ENCODE peak calls at places on chromosome 16, in six cellular contexts. L is right lobe of liver, P is testis, D is IMR-90, V is ovary, S is tibial nerve. K is an unnamed sample.

GRCh38 chr16:8675183-8676159 is 1.1 kb downstream of the ABAT start:
- DNase-seq in L (peak), P (peak), D (no peak), V (peak), S (no peak), K (no peak)

GRCh38 chr16:81571592-81572230 is 127.1 kb downstream of the CMIP start:
- DNase-seq in L (no peak), P (no peak), D (no peak), V (no peak), S (no peak), K (no peak)

GRCh38 chr16:49608801-49609200 is 235.2 kb downstream of the C16orf78 start:
- DNase-seq in L (peak), P (peak), D (peak), V (no peak), S (no peak), K (no peak)

GRCh38 chr16:19417640-19418039 is at the start of gene TMC5:
- DNase-seq in L (no peak), P (no peak), D (no peak), V (no peak), S (no peak), K (no peak)

GRCh38 chr16:46789499-46790414 is 41.2 kb downstream of the C16orf87 start:
- DNase-seq in L (peak), P (peak), D (peak), V (peak), S (peak), K (peak)

GRCh38 chr16:9824191-9824590 is 358.0 kb downstream of the GRIN2A start:
- DNase-seq in L (no peak), P (no peak), D (no peak), V (no peak), S (no peak), K (no peak)

GRCh38 chr16:77897831-77898540 is 109.6 kb downstream of the VAT1L start:
- DNase-seq in L (no peak), P (no peak), D (peak), V (no peak), S (no peak), K (no peak)

GRCh38 chr16:5065368-5065767 is 388 bp downstream of the C16orf89 start:
- DNase-seq in L (no peak), P (no peak), D (no peak), V (no peak), S (no peak), K (no peak)

GRCh38 chr16:11727945-11728543 is 14.6 kb downstream of the TXNDC11 start:
- DNase-seq in L (no peak), P (no peak), D (no peak), V (no peak), S (no peak), K (no peak)

GRCh38 chr16:17432902-17433576 is 37.7 kb downstream of the XYLT1 start:
- DNase-seq in L (no peak), P (no peak), D (peak), V (no peak), S (no peak), K (no peak)

GRCh38 chr16:50473375-50473945 is 74.7 kb upstream of the NKD1 start:
- DNase-seq in L (no peak), P (no peak), D (no peak), V (no peak), S (no peak), K (no peak)

GRCh38 chr16:75000481-75001081 is 1.8 kb downstream of the ZNRF1 start:
- DNase-seq in L (no peak), P (peak), D (peak), V (no peak), S (no peak), K (peak)

GRCh38 chr16:9797306-9797705 is 384.9 kb downstream of the GRIN2A start:
- DNase-seq in L (no peak), P (no peak), D (no peak), V (no peak), S (no peak), K (no peak)

GRCh38 chr16:4664538-4665418 is 28.6 kb upstream of the NUDT16L1 start:
- DNase-seq in L (peak), P (peak), D (no peak), V (no peak), S (peak), K (no peak)

GRCh38 chr16:3036726-3037315 is at the start of gene BICDL2:
- DNase-seq in L (no peak), P (no peak), D (no peak), V (no peak), S (no peak), K (no peak)

GRCh38 chr16:77660311-77660710 is 62.0 kb upstream of the NUDT7 start:
- DNase-seq in L (no peak), P (no peak), D (peak), V (no peak), S (no peak), K (no peak)

GRCh38 chr16:78230832-78231231 is 131.4 kb downstream of the WWOX start:
- DNase-seq in L (no peak), P (no peak), D (peak), V (no peak), S (no peak), K (no peak)

GRCh38 chr16:82761858-82762257 is 135.1 kb downstream of the CDH13 start:
- DNase-seq in L (peak), P (no peak), D (peak), V (no peak), S (no peak), K (no peak)

GRCh38 chr16:70789231-70789926 is 11.6 kb downstream of the VAC14 start:
- DNase-seq in L (no peak), P (peak), D (peak), V (peak), S (peak), K (peak)

GRCh38 chr16:64406661-64407267 is 715.1 kb downstream of the CDH11 start:
- DNase-seq in L (no peak), P (no peak), D (no peak), V (no peak), S (no peak), K (no peak)

GRCh38 chr16:24723663-24724062 is 5.8 kb upstream of the TNRC6A start:
- DNase-seq in L (no peak), P (no peak), D (peak), V (no peak), S (no peak), K (no peak)

GRCh38 chr16:89371968-89372634 is 118.3 kb downstream of the ANKRD11 start:
- DNase-seq in L (no peak), P (no peak), D (peak), V (no peak), S (no peak), K (no peak)

GRCh38 chr16:57863434-57864160 is 61.3 kb upstream of the KIFC3 start:
- DNase-seq in L (peak), P (peak), D (peak), V (peak), S (peak), K (peak)

GRCh38 chr16:10688726-10689125 is 6.0 kb downstream of the TEKT5 start:
- DNase-seq in L (no peak), P (no peak), D (no peak), V (no peak), S (no peak), K (no peak)

GRCh38 chr16:5604770-5605169 is 507.2 kb upstream of the EEF2KMT start:
- DNase-seq in L (no peak), P (no peak), D (no peak), V (no peak), S (no peak), K (no peak)

GRCh38 chr16:20401066-20401465 is 3.5 kb downstream of the PDILT start:
- DNase-seq in L (no peak), P (no peak), D (no peak), V (no peak), S (no peak), K (no peak)

GRCh38 chr16:73217654-73218053 is 169.7 kb upstream of the ZFHX3 start:
- DNase-seq in L (no peak), P (no peak), D (no peak), V (no peak), S (no peak), K (no peak)

GRCh38 chr16:8935989-8936388 is 27.7 kb downstream of the USP7 start:
- DNase-seq in L (no peak), P (no peak), D (no peak), V (no peak), S (no peak), K (no peak)

GRCh38 chr16:66977341-66978113 is 10.9 kb upstream of the CES4A start:
- DNase-seq in L (peak), P (peak), D (peak), V (peak), S (peak), K (peak)
- TF ChIP-seq POLR2A in L (no peak), P (no peak), D (peak), V (peak), S (no peak), K (no peak)

GRCh38 chr16:69699915-69700314 is 26.4 kb downstream of the NQO1 start:
- DNase-seq in L (no peak), P (no peak), D (no peak), V (no peak), S (no peak), K (no peak)
- TF ChIP-seq CTCF in L (no peak), P (no peak), D (no peak), V (no peak), S (no peak), K (no peak)

GRCh38 chr16:2003827-2004641 is 5.6 kb downstream of the ZNF598 start:
- DNase-seq in L (peak), P (peak), D (peak), V (peak), S (peak), K (peak)
- H3K4me3 ChIP-seq in L (no peak), P (no peak), D (no peak), V (no peak), S (no peak), K (no peak)

DNA sequence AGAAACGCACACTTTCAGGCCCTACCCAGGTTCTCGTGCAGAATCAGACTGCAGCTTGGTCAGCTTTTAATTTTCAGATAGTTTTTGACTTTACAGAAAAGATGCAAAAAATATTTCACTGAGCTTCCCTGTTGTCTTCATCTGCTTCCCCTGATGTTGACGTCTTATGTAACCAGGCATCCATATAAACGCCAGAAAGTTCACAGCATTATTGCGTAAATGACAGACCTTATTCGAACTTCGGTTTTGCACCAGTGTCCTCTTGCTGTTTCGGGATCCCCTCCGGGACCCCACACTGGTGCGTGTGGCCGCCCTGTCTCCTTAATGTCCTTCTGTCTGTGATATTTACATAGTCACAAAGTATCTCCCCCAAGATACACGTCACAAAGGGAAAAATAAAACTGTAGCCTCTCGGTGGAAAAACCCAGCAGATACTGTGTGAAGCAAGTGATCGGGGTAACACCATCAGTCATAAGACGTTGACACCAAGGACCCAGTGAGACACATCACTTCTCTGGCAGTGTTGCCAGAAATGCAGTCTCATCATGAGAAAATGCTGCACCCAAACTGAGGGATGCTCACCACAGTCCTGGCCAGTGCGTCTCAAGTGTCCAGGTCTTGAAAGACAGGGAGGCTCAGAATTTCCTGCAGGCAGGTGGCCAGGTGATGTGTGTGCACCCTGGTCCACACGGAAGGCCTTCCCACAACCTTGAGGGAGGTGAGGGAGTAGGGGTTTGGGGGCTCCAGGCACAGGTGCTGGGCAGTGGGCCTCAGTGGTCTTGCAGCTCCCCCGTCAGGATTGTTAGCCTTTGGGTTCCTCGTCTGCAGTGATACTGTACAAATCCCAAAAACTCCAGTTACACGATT is 4.3 kb downstream of the BANP start:
- DNase-seq in L (no peak), P (no peak), D (peak), V (no peak), S (no peak), K (no peak)
- TF ChIP-seq POLR2A in L (no peak), P (no peak), D (no peak), V (no peak), S (no peak), K (no peak)

GRCh38 chr16:59848314-59848713 is 1114.2 kb upstream of the GOT2 start:
- DNase-seq in L (no peak), P (no peak), D (no peak), V (no peak), S (no peak), K (no peak)

GRCh38 chr16:59854846-59855439 is 1120.8 kb upstream of the GOT2 start:
- DNase-seq in L (no peak), P (no peak), D (no peak), V (no peak), S (no peak), K (no peak)

DNA sequence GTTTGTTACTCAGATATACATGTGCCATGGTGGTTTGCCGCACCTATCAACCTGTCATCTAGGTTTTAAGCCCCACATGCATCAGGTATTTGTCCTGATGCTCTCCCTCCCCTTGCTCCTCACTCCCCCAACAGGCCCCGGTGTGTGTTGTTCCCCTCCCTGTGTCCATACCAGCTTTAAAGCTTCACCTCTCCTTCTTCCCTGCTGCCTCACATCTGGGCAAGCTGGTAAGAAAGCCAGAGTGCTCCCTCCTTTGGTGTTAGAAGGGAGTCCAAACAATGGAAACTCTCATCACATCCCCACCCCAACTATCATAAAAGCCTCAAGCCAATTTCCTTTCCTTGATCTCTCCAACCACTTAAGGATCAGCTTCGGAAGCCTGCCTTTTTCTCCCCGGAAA is 1115.6 kb upstream of the GOT2 start:
- DNase-seq in L (no peak), P (no peak), D (no peak), V (no peak), S (no peak), K (no peak)
- TF ChIP-seq CTCF in L (no peak), P (no peak), D (no peak), V (no peak), S (no peak), K (no peak)

DNA sequence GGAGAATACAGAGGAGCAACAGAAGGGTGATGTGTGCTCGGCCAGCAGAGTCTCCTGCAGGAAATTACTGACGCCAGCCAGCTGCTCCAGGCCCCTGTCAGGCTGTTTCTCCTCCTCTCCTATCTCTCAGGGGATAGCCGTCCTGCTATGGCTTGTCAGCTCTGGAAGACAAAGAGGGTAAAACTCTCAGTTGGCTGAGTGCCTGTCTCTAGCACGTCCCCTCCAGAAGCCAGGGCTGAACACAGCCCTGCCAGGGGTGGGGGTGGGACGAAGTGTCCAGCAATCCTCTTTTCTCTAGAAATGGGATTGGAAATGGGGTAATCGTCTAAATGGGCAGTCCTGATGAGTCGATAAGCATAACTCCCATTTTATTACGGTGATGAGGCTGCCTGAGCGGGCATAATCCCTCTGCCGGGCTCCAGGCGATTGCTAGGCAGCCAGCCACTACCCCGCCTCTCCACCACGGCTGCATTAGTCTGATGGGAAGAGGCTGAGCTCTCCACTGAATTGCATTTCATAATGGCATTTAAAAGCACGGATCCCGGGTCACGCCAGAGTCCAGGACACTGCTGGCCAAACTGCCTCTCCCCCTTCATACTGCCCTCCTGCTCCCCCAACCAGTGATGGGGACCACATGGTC is 89.0 kb upstream of the GNAO1 start:
- DNase-seq in L (no peak), P (peak), D (no peak), V (peak), S (no peak), K (no peak)
- H3K4me3 ChIP-seq in L (no peak), P (no peak), D (no peak), V (no peak), S (no peak), K (no peak)

DNA sequence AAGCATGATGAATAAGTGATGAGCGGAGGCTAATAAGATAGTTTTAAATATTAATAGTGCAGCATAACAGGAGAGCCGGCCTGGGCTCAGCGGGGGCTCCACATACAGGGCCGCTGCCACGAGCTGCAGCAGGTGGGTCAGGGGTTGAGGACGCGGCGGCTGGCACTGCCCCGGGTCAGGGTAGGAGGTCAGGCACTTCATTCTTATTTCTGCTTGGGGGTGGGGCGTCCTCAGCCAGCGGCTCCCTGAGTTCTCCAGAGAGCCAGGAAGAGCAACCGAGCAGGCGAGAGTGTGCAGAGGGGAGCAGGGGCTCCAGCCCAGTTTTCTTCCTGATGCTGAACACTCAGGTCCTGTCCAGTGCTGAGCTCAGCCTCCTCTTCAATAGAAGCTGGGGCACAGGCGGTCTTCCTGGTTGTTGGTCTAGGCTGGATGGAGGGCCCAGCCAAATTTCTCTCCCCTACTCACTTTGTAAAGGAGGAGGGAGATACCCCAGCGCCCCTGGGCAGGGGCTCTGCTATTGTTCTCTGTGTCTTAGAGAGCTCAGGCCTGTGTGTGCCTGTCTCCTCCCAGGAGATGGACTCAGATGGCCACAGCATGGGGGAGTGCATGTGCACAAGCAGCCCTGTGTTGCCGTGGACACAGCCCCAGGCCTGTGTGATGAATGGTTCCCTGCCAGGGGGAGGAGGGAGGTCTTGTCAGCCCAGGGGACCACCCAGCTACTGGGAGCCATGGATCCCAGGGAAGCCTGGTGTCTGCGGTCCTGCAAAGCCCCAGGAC is 26.5 kb downstream of the GINS2 start:
- DNase-seq in L (no peak), P (no peak), D (no peak), V (no peak), S (no peak), K (no peak)
- TF ChIP-seq POLR2A in L (no peak), P (no peak), D (no peak), V (no peak), S (no peak), K (no peak)

GRCh38 chr16:67661864-67662652 is 1.3 kb downstream of the PARD6A start:
- DNase-seq in L (no peak), P (no peak), D (no peak), V (no peak), S (no peak), K (no peak)

GRCh38 chr16:67661101-67661661 is 421 bp downstream of the PARD6A start:
- DNase-seq in L (no peak), P (no peak), D (peak), V (no peak), S (no peak), K (no peak)

GRCh38 chr16:67658849-67659674 is 998 bp downstream of the ACD start:
- DNase-seq in L (no peak), P (no peak), D (no peak), V (no peak), S (no peak), K (no peak)

GRCh38 chr16:67659675-67660563 is at the start of gene ACD:
- DNase-seq in L (peak), P (peak), D (peak), V (peak), S (peak), K (peak)

DNA sequence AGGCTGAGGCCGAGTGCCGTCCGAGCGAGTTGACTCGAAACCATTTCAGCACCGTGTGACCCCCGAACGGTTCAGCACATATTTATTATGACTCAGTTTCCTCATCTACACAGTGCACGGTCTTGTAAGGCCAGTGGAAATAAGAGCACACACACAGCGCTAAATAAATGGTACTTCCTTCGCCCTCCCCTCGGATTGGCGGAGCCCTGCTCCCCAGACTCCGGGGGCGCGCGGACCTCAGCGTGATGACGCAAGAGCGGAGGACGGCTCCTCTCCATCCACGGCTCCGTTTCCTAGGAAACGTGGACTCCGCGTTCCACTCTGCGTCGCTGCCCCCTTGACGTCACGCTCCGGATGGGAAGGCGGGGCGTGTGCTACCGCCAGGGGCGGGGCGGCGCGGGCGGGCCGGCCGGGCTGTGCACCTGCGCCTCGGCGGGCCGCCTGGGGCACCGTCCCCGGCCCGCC is at the start of gene PARD6A:
- DNase-seq in L (peak), P (peak), D (peak), V (peak), S (peak), K (peak)
- TF ChIP-seq CTCF in L (no peak), P (no peak), D (no peak), V (no peak), S (no peak), K (no peak)